ENCODE peak calls at places on chromosomes 6 and 20, in eight cellular contexts. One of them, this sample, is unnamed.

GRCh38 chr6:79818471-79818870 is 128.9 kb downstream of the ELOVL4 start:
- DNase-seq in MM.1S: no peak
- DNase-seq in HL-60: no peak
- DNase-seq in dorsolateral prefrontal cortex: no peak
- DNase-seq in heart left ventricle: no peak
- DNase-seq in HepG2: no peak
- DNase-seq in SK-N-SH: no peak
- DNase-seq in tibial artery: no peak
- DNase-seq in this sample: no peak

GRCh38 chr6:43575105-43575771 is 600 bp downstream of the XPO5 start:
- DNase-seq in MM.1S: no peak
- DNase-seq in HL-60: no peak
- DNase-seq in dorsolateral prefrontal cortex: no peak
- DNase-seq in heart left ventricle: no peak
- DNase-seq in HepG2: peak
- DNase-seq in SK-N-SH: peak
- DNase-seq in tibial artery: peak
- DNase-seq in this sample: peak

GRCh38 chr20:6426287-6426891 is 303.6 kb upstream of the FERMT1 start:
- DNase-seq in MM.1S: no peak
- DNase-seq in HL-60: no peak
- DNase-seq in dorsolateral prefrontal cortex: no peak
- DNase-seq in heart left ventricle: no peak
- DNase-seq in HepG2: no peak
- DNase-seq in SK-N-SH: no peak
- DNase-seq in tibial artery: no peak
- DNase-seq in this sample: no peak

GRCh38 chr20:47113362-47114118 is 218.9 kb downstream of the EYA2 start:
- DNase-seq in MM.1S: no peak
- DNase-seq in HL-60: no peak
- DNase-seq in dorsolateral prefrontal cortex: no peak
- DNase-seq in heart left ventricle: no peak
- DNase-seq in HepG2: peak
- DNase-seq in SK-N-SH: no peak
- DNase-seq in tibial artery: no peak
- DNase-seq in this sample: no peak

GRCh38 chr6:116278853-116279231 is 888 bp downstream of the TSPYL1 start:
- DNase-seq in MM.1S: no peak
- DNase-seq in HL-60: no peak
- DNase-seq in dorsolateral prefrontal cortex: no peak
- DNase-seq in heart left ventricle: peak
- DNase-seq in HepG2: peak
- DNase-seq in SK-N-SH: peak
- DNase-seq in tibial artery: peak
- DNase-seq in this sample: no peak

GRCh38 chr20:21315138-21315537 is 12.0 kb downstream of the XRN2 start:
- DNase-seq in MM.1S: peak
- DNase-seq in HL-60: peak
- DNase-seq in dorsolateral prefrontal cortex: no peak
- DNase-seq in heart left ventricle: no peak
- DNase-seq in HepG2: no peak
- DNase-seq in SK-N-SH: no peak
- DNase-seq in tibial artery: no peak
- DNase-seq in this sample: no peak

GRCh38 chr20:34029415-34029814 is 35.7 kb downstream of the RALY start:
- DNase-seq in MM.1S: no peak
- DNase-seq in HL-60: no peak
- DNase-seq in dorsolateral prefrontal cortex: no peak
- DNase-seq in heart left ventricle: no peak
- DNase-seq in HepG2: no peak
- DNase-seq in SK-N-SH: no peak
- DNase-seq in tibial artery: no peak
- DNase-seq in this sample: no peak

GRCh38 chr20:47379433-47380150 is 23.1 kb upstream of the ZMYND8 start:
- DNase-seq in MM.1S: no peak
- DNase-seq in HL-60: no peak
- DNase-seq in dorsolateral prefrontal cortex: no peak
- DNase-seq in heart left ventricle: no peak
- DNase-seq in HepG2: no peak
- DNase-seq in SK-N-SH: no peak
- DNase-seq in tibial artery: no peak
- DNase-seq in this sample: no peak

GRCh38 chr20:33516882-33517281 is 27.0 kb downstream of the CBFA2T2 start:
- DNase-seq in MM.1S: peak
- DNase-seq in HL-60: no peak
- DNase-seq in dorsolateral prefrontal cortex: no peak
- DNase-seq in heart left ventricle: no peak
- DNase-seq in HepG2: no peak
- DNase-seq in SK-N-SH: no peak
- DNase-seq in tibial artery: no peak
- DNase-seq in this sample: no peak

GRCh38 chr20:17708675-17709360 is 9.1 kb downstream of the BANF2 start:
- DNase-seq in MM.1S: no peak
- DNase-seq in HL-60: no peak
- DNase-seq in dorsolateral prefrontal cortex: no peak
- DNase-seq in heart left ventricle: no peak
- DNase-seq in HepG2: no peak
- DNase-seq in SK-N-SH: no peak
- DNase-seq in tibial artery: no peak
- DNase-seq in this sample: no peak

GRCh38 chr20:62696431-62696957 is 12.1 kb upstream of the NTSR1 start:
- DNase-seq in MM.1S: no peak
- DNase-seq in HL-60: no peak
- DNase-seq in dorsolateral prefrontal cortex: no peak
- DNase-seq in heart left ventricle: no peak
- DNase-seq in HepG2: no peak
- DNase-seq in SK-N-SH: no peak
- DNase-seq in tibial artery: no peak
- DNase-seq in this sample: no peak

GRCh38 chr20:32354592-32355416 is 3.3 kb upstream of the ASXL1 start:
- DNase-seq in MM.1S: no peak
- DNase-seq in HL-60: no peak
- DNase-seq in dorsolateral prefrontal cortex: no peak
- DNase-seq in heart left ventricle: no peak
- DNase-seq in HepG2: peak
- DNase-seq in SK-N-SH: no peak
- DNase-seq in tibial artery: no peak
- DNase-seq in this sample: no peak

GRCh38 chr6:113875470-113875869 is 18.3 kb downstream of the MARCKS start:
- DNase-seq in MM.1S: peak
- DNase-seq in HL-60: no peak
- DNase-seq in dorsolateral prefrontal cortex: no peak
- DNase-seq in heart left ventricle: no peak
- DNase-seq in HepG2: no peak
- DNase-seq in SK-N-SH: no peak
- DNase-seq in tibial artery: no peak
- DNase-seq in this sample: no peak

GRCh38 chr20:25623225-25623735 is 534 bp downstream of the NANP start:
- DNase-seq in MM.1S: peak
- DNase-seq in HL-60: peak
- DNase-seq in dorsolateral prefrontal cortex: peak
- DNase-seq in heart left ventricle: peak
- DNase-seq in HepG2: peak
- DNase-seq in SK-N-SH: peak
- DNase-seq in tibial artery: peak
- DNase-seq in this sample: peak

GRCh38 chr6:90490030-90490429 is 96.8 kb downstream of the MAP3K7 start:
- DNase-seq in MM.1S: no peak
- DNase-seq in HL-60: no peak
- DNase-seq in dorsolateral prefrontal cortex: no peak
- DNase-seq in heart left ventricle: no peak
- DNase-seq in HepG2: no peak
- DNase-seq in SK-N-SH: no peak
- DNase-seq in tibial artery: no peak
- DNase-seq in this sample: no peak

GRCh38 chr6:90493332-90493731 is 93.5 kb downstream of the MAP3K7 start:
- DNase-seq in MM.1S: no peak
- DNase-seq in HL-60: no peak
- DNase-seq in dorsolateral prefrontal cortex: no peak
- DNase-seq in heart left ventricle: no peak
- DNase-seq in HepG2: no peak
- DNase-seq in SK-N-SH: no peak
- DNase-seq in tibial artery: no peak
- DNase-seq in this sample: no peak

GRCh38 chr6:90492798-90493197 is 94.1 kb downstream of the MAP3K7 start:
- DNase-seq in MM.1S: no peak
- DNase-seq in HL-60: no peak
- DNase-seq in dorsolateral prefrontal cortex: no peak
- DNase-seq in heart left ventricle: no peak
- DNase-seq in HepG2: no peak
- DNase-seq in SK-N-SH: no peak
- DNase-seq in tibial artery: no peak
- DNase-seq in this sample: no peak

GRCh38 chr6:90494067-90494773 is 92.7 kb downstream of the MAP3K7 start:
- DNase-seq in MM.1S: no peak
- DNase-seq in HL-60: no peak
- DNase-seq in dorsolateral prefrontal cortex: no peak
- DNase-seq in heart left ventricle: no peak
- DNase-seq in HepG2: no peak
- DNase-seq in SK-N-SH: no peak
- DNase-seq in tibial artery: no peak
- DNase-seq in this sample: no peak

GRCh38 chr6:90492369-90492768 is 94.5 kb downstream of the MAP3K7 start:
- DNase-seq in MM.1S: no peak
- DNase-seq in HL-60: no peak
- DNase-seq in dorsolateral prefrontal cortex: no peak
- DNase-seq in heart left ventricle: no peak
- DNase-seq in HepG2: no peak
- DNase-seq in SK-N-SH: no peak
- DNase-seq in tibial artery: no peak
- DNase-seq in this sample: no peak
- TF ChIP-seq CTCF in MM.1S: no peak
- TF ChIP-seq CTCF in HL-60: no peak
- TF ChIP-seq CTCF in dorsolateral prefrontal cortex: no peak
- TF ChIP-seq CTCF in heart left ventricle: no peak
- TF ChIP-seq CTCF in HepG2: no peak
- TF ChIP-seq CTCF in SK-N-SH: no peak
- TF ChIP-seq CTCF in tibial artery: no peak
- TF ChIP-seq CTCF in this sample: no peak

DNA sequence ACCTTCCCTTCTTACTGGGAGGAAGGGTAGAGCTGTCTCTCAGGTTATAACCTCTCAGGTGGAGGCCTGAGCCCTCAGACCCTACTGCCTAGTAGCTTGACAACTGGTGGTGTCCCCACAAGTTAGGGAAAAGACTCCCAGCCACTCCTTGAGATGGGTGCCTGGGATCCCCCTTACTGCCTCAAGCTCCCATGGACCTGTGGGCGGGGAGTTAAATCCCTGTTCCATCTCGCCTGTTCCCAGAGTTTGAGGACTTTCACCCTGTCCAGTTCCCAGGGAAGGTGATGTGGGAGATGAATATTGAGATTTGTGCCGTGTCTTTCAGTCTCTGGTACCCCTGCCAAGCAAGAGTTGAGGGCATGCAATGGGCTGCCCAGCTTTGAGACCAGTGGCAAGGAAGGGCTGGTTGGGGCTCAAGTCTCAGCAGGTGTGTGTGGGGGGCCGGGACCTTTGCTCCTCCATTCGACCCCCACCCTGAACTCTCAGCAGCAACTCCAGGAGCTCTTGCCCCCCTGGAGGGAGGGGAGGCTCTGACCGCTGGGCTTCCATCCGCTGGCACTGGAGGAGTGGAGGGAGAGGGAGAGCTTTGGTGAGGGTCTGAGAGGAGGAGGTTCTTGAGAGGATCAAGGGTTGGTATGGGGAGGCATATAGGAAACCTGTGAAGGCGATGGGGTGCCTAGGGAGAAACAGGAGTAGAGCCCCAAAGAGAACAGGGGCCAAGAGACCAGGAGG is 1.1 kb upstream of the PBX2 start:
- DNase-seq in MM.1S: no peak
- DNase-seq in HL-60: no peak
- DNase-seq in dorsolateral prefrontal cortex: no peak
- DNase-seq in heart left ventricle: peak
- DNase-seq in HepG2: no peak
- DNase-seq in SK-N-SH: no peak
- DNase-seq in tibial artery: peak
- DNase-seq in this sample: no peak
- H3K4me3 ChIP-seq in MM.1S: peak
- H3K4me3 ChIP-seq in HL-60: peak
- H3K4me3 ChIP-seq in dorsolateral prefrontal cortex: peak
- H3K4me3 ChIP-seq in heart left ventricle: peak
- H3K4me3 ChIP-seq in HepG2: peak
- H3K4me3 ChIP-seq in SK-N-SH: no peak
- H3K4me3 ChIP-seq in tibial artery: peak
- H3K4me3 ChIP-seq in this sample: peak

DNA sequence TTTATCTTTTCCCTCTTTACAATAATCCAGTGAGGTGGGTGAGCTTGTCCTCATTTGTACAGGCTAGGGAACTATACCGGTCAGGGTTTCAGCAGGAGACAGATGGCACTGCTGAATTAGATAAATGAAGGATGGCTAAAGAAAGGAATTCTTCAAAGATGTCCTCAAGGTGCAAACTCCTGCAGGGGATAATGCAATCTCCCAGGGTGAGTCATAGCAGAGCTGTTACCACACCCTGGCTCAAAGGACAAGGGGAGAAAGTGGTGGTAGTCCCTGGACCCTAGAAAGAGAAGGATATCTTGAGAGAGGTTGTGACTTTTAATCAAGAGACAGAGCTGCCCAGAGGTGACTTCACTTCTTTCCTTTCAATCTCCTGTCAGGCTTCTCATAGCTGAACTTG is 66.7 kb downstream of the RFPL4B start:
- DNase-seq in MM.1S: no peak
- DNase-seq in HL-60: no peak
- DNase-seq in dorsolateral prefrontal cortex: no peak
- DNase-seq in heart left ventricle: no peak
- DNase-seq in HepG2: no peak
- DNase-seq in SK-N-SH: no peak
- DNase-seq in tibial artery: no peak
- DNase-seq in this sample: no peak
- TF ChIP-seq CTCF in MM.1S: no peak
- TF ChIP-seq CTCF in HL-60: no peak
- TF ChIP-seq CTCF in dorsolateral prefrontal cortex: no peak
- TF ChIP-seq CTCF in heart left ventricle: no peak
- TF ChIP-seq CTCF in HepG2: no peak
- TF ChIP-seq CTCF in SK-N-SH: no peak
- TF ChIP-seq CTCF in tibial artery: no peak
- TF ChIP-seq CTCF in this sample: no peak

DNA sequence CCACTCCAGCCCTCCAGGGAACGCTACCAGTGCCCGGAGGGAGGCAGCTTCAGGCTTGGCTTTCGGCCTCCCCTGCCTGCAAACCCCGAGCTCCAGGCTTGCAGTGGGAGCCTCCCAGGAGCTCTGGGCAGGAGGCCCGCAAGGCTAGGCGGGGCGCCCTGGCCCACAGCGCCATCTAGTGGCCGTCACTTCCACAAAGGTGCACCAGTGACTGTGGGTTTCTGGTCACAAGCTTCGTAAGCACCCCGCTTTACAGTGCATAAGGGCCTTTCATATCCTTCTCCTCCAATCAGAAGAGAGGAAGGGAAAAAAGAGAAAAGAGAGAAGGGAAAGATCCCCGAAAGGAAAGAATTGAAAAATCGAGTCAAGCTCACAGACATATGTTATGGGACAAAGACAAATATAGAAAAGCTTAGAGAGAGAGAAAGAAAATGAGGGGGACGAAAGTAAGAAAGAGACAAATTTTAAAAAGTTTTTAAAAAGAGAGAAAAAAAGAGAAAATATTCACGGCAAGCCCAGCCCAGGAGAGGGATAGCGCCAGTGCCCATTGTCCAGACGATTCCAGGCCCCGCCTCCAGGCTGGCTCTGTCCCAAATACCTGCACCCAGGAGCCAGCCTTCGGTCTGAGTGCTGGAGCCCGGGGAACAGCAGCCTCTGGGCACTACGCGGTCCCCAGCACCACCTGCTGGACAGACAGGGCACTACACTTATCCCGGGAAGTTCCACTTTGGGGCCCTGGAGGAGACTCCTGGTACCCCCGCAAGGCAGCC is 207.1 kb downstream of the PREX1 start:
- DNase-seq in MM.1S: peak
- DNase-seq in HL-60: peak
- DNase-seq in dorsolateral prefrontal cortex: peak
- DNase-seq in heart left ventricle: peak
- DNase-seq in HepG2: peak
- DNase-seq in SK-N-SH: peak
- DNase-seq in tibial artery: peak
- DNase-seq in this sample: peak
- H3K4me3 ChIP-seq in MM.1S: peak
- H3K4me3 ChIP-seq in HL-60: no peak
- H3K4me3 ChIP-seq in dorsolateral prefrontal cortex: peak
- H3K4me3 ChIP-seq in heart left ventricle: peak
- H3K4me3 ChIP-seq in HepG2: peak
- H3K4me3 ChIP-seq in SK-N-SH: peak
- H3K4me3 ChIP-seq in tibial artery: peak
- H3K4me3 ChIP-seq in this sample: peak